ENCODE peak calls at places on chromosome 18, in seven cellular contexts. One of them, this sample, is unnamed.

GRCh38 chr18:38525039-38525438 is 959.4 kb upstream of the CELF4 start:
- DNase-seq in retinal pigment epithelial cell: peak
- DNase-seq in bronchial epithelial cell: no peak
- DNase-seq in transverse colon: no peak
- DNase-seq in GM12865: peak
- DNase-seq in BJ: no peak
- DNase-seq in stomach: no peak
- DNase-seq in this sample: no peak

GRCh38 chr18:50128506-50129271 is 66.3 kb downstream of the MYO5B start:
- DNase-seq in retinal pigment epithelial cell: no peak
- DNase-seq in bronchial epithelial cell: no peak
- DNase-seq in transverse colon: peak
- DNase-seq in GM12865: peak
- DNase-seq in BJ: no peak
- DNase-seq in stomach: peak
- DNase-seq in this sample: peak

GRCh38 chr18:60452424-60452823 is 79.8 kb upstream of the MC4R start:
- DNase-seq in retinal pigment epithelial cell: peak
- DNase-seq in bronchial epithelial cell: peak
- DNase-seq in transverse colon: no peak
- DNase-seq in GM12865: no peak
- DNase-seq in BJ: peak
- DNase-seq in stomach: no peak
- DNase-seq in this sample: no peak

GRCh38 chr18:50944245-50944917 is 23.5 kb upstream of the ELAC1 start:
- DNase-seq in retinal pigment epithelial cell: no peak
- DNase-seq in bronchial epithelial cell: peak
- DNase-seq in transverse colon: no peak
- DNase-seq in GM12865: no peak
- DNase-seq in BJ: no peak
- DNase-seq in stomach: no peak
- DNase-seq in this sample: no peak

GRCh38 chr18:46400449-46400848 is 256.6 kb downstream of the LOXHD1 start:
- DNase-seq in retinal pigment epithelial cell: no peak
- DNase-seq in bronchial epithelial cell: no peak
- DNase-seq in transverse colon: no peak
- DNase-seq in GM12865: peak
- DNase-seq in BJ: no peak
- DNase-seq in stomach: no peak
- DNase-seq in this sample: no peak

GRCh38 chr18:46173393-46174316 is 69.5 kb downstream of the HAUS1 start:
- DNase-seq in retinal pigment epithelial cell: peak
- DNase-seq in bronchial epithelial cell: peak
- DNase-seq in transverse colon: peak
- DNase-seq in GM12865: peak
- DNase-seq in BJ: peak
- DNase-seq in stomach: peak
- DNase-seq in this sample: peak

GRCh38 chr18:46169464-46169941 is 65.3 kb downstream of the HAUS1 start:
- DNase-seq in retinal pigment epithelial cell: no peak
- DNase-seq in bronchial epithelial cell: peak
- DNase-seq in transverse colon: no peak
- DNase-seq in GM12865: peak
- DNase-seq in BJ: no peak
- DNase-seq in stomach: no peak
- DNase-seq in this sample: no peak

GRCh38 chr18:9117980-9118841 is 15.7 kb downstream of the NDUFV2 start:
- DNase-seq in retinal pigment epithelial cell: no peak
- DNase-seq in bronchial epithelial cell: peak
- DNase-seq in transverse colon: no peak
- DNase-seq in GM12865: peak
- DNase-seq in BJ: no peak
- DNase-seq in stomach: no peak
- DNase-seq in this sample: no peak

GRCh38 chr18:47754311-47755101 is 176.0 kb downstream of the SMAD2 start:
- DNase-seq in retinal pigment epithelial cell: no peak
- DNase-seq in bronchial epithelial cell: peak
- DNase-seq in transverse colon: peak
- DNase-seq in GM12865: peak
- DNase-seq in BJ: no peak
- DNase-seq in stomach: peak
- DNase-seq in this sample: peak
- TF ChIP-seq CTCF in retinal pigment epithelial cell: peak
- TF ChIP-seq CTCF in bronchial epithelial cell: peak
- TF ChIP-seq CTCF in transverse colon: peak
- TF ChIP-seq CTCF in GM12865: peak
- TF ChIP-seq CTCF in BJ: peak
- TF ChIP-seq CTCF in stomach: peak
- TF ChIP-seq CTCF in this sample: peak

DNA sequence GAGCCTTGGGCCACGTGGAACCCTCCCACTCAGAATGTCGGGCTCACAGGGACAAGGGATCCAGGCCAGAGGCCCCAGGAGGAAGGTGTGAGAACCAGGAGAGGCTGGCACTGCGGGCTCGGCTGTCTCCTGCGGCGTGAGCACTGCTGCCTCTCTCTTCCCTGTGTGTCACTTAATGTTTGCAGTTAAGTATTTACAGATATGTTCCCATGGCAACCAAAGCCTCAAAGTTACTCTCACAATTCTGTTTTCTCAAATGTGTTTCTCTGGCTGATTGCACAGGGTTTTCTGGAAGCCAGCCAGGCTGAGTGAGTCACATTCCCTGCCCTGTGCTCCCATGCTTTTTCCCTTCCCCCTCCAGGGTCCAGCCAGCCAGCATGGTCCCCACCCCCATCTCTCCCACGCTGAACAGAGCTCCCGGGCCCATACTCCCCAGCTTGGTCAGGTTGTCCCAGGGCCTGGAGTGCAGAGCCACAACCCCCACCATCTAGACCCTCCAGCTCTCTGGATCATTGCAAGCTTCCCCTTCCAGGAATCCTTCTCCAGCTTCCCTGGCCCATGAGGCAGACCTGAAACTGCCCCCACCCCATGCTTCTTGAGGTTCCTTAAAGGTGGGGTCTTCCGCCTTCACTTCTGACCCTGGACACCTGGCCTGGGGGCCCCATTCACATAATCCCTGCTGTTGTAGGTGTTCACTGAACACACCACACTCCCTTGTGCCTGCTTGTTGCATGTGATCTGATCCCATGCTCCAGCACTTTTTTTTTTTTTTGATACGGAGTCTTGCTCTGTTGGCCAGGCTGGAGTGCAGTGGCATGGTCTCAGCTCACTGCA is 265.9 kb downstream of the CELF4 start:
- DNase-seq in retinal pigment epithelial cell: peak
- DNase-seq in bronchial epithelial cell: peak
- DNase-seq in transverse colon: peak
- DNase-seq in GM12865: peak
- DNase-seq in BJ: peak
- DNase-seq in stomach: peak
- DNase-seq in this sample: no peak
- TF ChIP-seq CTCF in retinal pigment epithelial cell: no peak
- TF ChIP-seq CTCF in bronchial epithelial cell: no peak
- TF ChIP-seq CTCF in transverse colon: no peak
- TF ChIP-seq CTCF in GM12865: no peak
- TF ChIP-seq CTCF in BJ: no peak
- TF ChIP-seq CTCF in stomach: no peak
- TF ChIP-seq CTCF in this sample: no peak

DNA sequence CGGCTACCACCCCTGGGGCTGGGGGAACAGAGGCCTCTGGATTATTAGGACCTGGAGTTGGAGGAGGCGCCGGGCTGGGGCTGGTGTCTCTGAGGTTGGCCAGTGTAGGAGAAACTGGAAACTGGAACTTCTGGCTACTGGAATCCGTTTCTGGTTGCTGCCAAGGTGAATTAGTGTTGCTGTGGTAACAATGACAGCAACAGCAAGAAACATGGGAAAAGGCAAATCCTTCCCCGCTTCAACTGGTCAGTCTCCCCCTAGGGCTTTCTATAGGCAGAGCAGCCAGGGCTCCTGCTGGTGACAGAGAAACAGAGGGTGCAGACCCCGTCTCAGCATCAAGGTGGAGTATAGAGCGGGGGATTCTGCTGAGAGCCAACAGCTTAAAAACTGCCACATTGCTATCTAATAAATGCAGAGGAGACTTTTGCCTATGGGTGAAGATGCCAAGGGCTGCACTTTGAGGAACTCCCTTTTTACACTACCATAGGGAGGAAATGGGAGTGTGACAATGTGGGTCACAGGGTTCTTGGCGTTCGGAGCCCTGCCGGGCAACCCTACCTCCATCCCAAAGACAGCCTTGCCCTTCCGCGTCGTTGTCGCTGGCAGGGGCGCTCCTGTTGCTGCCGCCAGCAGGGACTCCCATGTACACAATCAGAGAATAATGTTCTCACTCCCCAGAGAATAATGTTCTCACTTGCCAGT is 81.4 kb upstream of the CABLES1 start:
- DNase-seq in retinal pigment epithelial cell: peak
- DNase-seq in bronchial epithelial cell: no peak
- DNase-seq in transverse colon: no peak
- DNase-seq in GM12865: no peak
- DNase-seq in BJ: no peak
- DNase-seq in stomach: peak
- DNase-seq in this sample: no peak
- TF ChIP-seq CTCF in retinal pigment epithelial cell: peak
- TF ChIP-seq CTCF in bronchial epithelial cell: no peak
- TF ChIP-seq CTCF in transverse colon: no peak
- TF ChIP-seq CTCF in GM12865: no peak
- TF ChIP-seq CTCF in BJ: peak
- TF ChIP-seq CTCF in stomach: no peak
- TF ChIP-seq CTCF in this sample: no peak

DNA sequence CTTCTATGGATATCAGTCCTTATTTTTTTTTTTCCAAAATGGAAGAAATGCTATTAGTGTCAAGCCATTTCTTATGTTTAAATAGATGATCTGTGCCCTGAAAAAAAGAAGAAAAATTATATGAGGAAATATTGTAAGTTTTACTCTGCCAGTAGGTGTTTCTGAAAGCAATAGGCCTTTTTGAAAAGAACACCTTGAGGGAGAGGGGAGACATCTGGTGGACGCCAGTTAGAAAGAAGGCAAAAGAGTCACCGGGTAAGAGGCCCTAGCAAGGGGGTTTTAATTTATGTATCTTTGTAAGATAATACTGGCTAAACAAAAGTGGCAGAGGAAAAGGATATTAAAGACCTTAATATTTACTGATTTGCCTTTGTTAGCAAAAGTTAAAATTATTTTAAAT is 56.1 kb downstream of the DYNAP start:
- DNase-seq in retinal pigment epithelial cell: peak
- DNase-seq in bronchial epithelial cell: peak
- DNase-seq in transverse colon: peak
- DNase-seq in GM12865: peak
- DNase-seq in BJ: no peak
- DNase-seq in stomach: no peak
- DNase-seq in this sample: peak
- TF ChIP-seq CTCF in retinal pigment epithelial cell: peak
- TF ChIP-seq CTCF in bronchial epithelial cell: peak
- TF ChIP-seq CTCF in transverse colon: peak
- TF ChIP-seq CTCF in GM12865: peak
- TF ChIP-seq CTCF in BJ: peak
- TF ChIP-seq CTCF in stomach: no peak
- TF ChIP-seq CTCF in this sample: no peak

DNA sequence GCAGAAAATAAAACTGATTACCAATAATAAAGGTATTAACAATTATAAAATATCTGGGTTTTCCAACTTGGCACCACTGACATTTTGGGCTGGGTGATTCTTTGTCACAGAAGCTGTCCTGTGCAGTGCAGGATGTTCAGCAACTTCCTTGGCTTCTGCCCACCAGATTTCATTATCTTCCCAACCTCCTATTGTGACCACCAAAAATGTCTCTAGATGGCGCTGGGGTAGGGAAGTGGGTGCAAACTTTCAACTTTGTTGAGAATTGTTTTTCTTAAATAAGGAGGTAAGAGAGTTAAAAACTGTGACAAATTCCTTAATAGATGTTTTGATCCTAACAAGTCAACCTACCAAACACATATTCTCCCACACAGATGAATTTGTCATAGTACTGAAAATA is 90.1 kb downstream of the GAREM1 start:
- DNase-seq in retinal pigment epithelial cell: no peak
- DNase-seq in bronchial epithelial cell: no peak
- DNase-seq in transverse colon: no peak
- DNase-seq in GM12865: no peak
- DNase-seq in BJ: no peak
- DNase-seq in stomach: no peak
- DNase-seq in this sample: no peak
- TF ChIP-seq CTCF in retinal pigment epithelial cell: peak
- TF ChIP-seq CTCF in bronchial epithelial cell: no peak
- TF ChIP-seq CTCF in transverse colon: no peak
- TF ChIP-seq CTCF in GM12865: no peak
- TF ChIP-seq CTCF in BJ: no peak
- TF ChIP-seq CTCF in stomach: no peak
- TF ChIP-seq CTCF in this sample: no peak

DNA sequence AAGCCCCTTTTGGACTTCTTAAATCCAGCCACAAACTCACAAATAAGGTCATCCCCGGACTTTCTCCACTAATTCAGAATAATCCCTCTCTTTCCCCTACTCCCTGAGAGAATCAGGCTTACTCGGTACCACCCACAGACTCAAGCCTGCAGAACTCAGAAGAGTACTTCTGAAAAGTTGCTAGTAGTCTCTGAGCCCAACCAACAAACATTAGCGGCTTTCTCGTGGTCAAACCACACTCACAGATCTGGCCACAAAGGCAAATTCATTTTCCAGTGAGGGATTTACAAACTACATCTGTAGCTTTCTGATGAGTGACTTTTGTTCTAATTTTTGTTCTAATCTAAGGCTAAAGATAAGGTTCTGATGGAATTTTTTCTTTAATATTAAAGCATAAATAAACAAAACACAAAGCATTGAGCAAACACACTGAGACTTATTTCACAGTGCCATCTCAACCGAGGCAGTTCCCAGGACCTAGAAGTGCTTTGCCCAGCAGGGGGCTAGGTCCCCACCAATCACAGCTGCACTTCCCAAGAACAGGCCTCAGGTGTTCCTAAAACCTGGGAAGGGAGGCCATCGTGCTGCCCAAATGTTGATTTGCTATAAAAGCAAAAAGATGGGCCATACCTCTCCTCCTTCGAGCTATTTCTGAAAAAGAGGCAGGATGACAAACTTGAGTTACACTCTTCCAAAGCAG is 110.7 kb downstream of the COLEC12 start:
- DNase-seq in retinal pigment epithelial cell: no peak
- DNase-seq in bronchial epithelial cell: no peak
- DNase-seq in transverse colon: no peak
- DNase-seq in GM12865: peak
- DNase-seq in BJ: no peak
- DNase-seq in stomach: no peak
- DNase-seq in this sample: peak
- TF ChIP-seq CTCF in retinal pigment epithelial cell: peak
- TF ChIP-seq CTCF in bronchial epithelial cell: no peak
- TF ChIP-seq CTCF in transverse colon: no peak
- TF ChIP-seq CTCF in GM12865: no peak
- TF ChIP-seq CTCF in BJ: no peak
- TF ChIP-seq CTCF in stomach: no peak
- TF ChIP-seq CTCF in this sample: no peak

This sample was measured in activated CD8-positive, alpha-beta T cell treated with anti-CD3 and anti-CD28 coated beads for 36 hours.